ENCODE peak calls at places on chromosome 5, in ten cellular contexts. F, Q, L, R, K, M, J, C, E and Y are unnamed samples.

GRCh38 chr5:157236423-157236822 is 29.5 kb upstream of the CYFIP2 start:
- DNase-seq in F (no peak), Q (no peak), L (no peak), C (no peak), K (no peak), E (no peak), J (no peak), R (no peak), M (no peak), Y (no peak)

GRCh38 chr5:44987026-44987425 is 178.3 kb downstream of the MRPS30 start:
- DNase-seq in L (no peak), R (no peak), C (no peak), M (no peak), K (no peak), E (no peak), F (no peak), Q (no peak), J (no peak), Y (no peak)

GRCh38 chr5:171137768-171138540 is 171.1 kb upstream of the TLX3 start:
- DNase-seq in C (peak; percentile 54), J (no peak), F (no peak), R (peak; percentile 12), E (no peak), M (no peak), K (no peak), L (no peak), Q (no peak), Y (peak; percentile 48)

GRCh38 chr5:14265574-14265973 is 122.4 kb downstream of the TRIO start:
- DNase-seq in R (peak; percentile 66), C (peak; percentile 76), Q (no peak), F (peak; percentile 94), M (no peak), K (no peak), E (no peak), L (peak; percentile 83), J (no peak), Y (peak; percentile 57)

GRCh38 chr5:143836161-143836725 is 24.3 kb downstream of the HMHB1 start:
- DNase-seq in F (no peak), M (no peak), E (no peak), C (peak; percentile 56), R (no peak), K (no peak), J (no peak), Q (no peak), L (peak; percentile 72), Y (peak; percentile 83)

GRCh38 chr5:120055858-120056257 is 408.2 kb upstream of the PRR16 start:
- DNase-seq in M (no peak), L (peak; percentile 40), Q (no peak), F (peak; percentile 15), C (peak; percentile 70), R (peak; percentile 65), E (no peak), K (no peak), J (no peak), Y (peak; percentile 72)

GRCh38 chr5:163914911-163915310 is 409.5 kb downstream of the MAT2B start:
- DNase-seq in Q (peak; percentile 14), R (no peak), L (no peak), M (no peak), J (no peak), E (no peak), C (no peak), F (no peak), K (no peak), Y (no peak)

GRCh38 chr5:33936381-33937016 is at the start of gene RXFP3:
- DNase-seq in R (no peak), Q (no peak), M (peak; percentile 11), C (peak; percentile 13), F (no peak), L (no peak), J (no peak), E (no peak), K (no peak), Y (peak; percentile 20)

GRCh38 chr5:91266184-91266705 is 116.9 kb downstream of the ARRDC3 start:
- DNase-seq in K (no peak), E (no peak), L (peak; percentile 79), J (no peak), F (peak; percentile 63), R (peak; percentile 14), Q (no peak), M (no peak), C (peak; percentile 65), Y (peak; percentile 12)